ENCODE peak calls at places on chromosome 19, in five cellular contexts. Z, M, F, I and D are unnamed samples.

GRCh38 chr19:1932395-1932794 is 8.6 kb upstream of the CSNK1G2 start:
- DNase-seq in M (no peak), Z (no peak), F (no peak), I (no peak), D (no peak)

GRCh38 chr19:43784251-43784980 is 3.6 kb upstream of the KCNN4 start:
- DNase-seq in F (peak), M (peak), Z (peak), I (no peak), D (peak)

GRCh38 chr19:18173054-18173571 is 500 bp upstream of the IFI30 start:
- DNase-seq in I (no peak), F (no peak), Z (no peak), M (no peak), D (no peak)

GRCh38 chr19:47296036-47296435 is 13.6 kb upstream of the C5AR1 start:
- DNase-seq in I (peak), Z (no peak), F (peak), M (peak), D (peak)

GRCh38 chr19:55520691-55521292 is 16.1 kb downstream of the SBK2 start:
- DNase-seq in Z (no peak), I (no peak), M (no peak), F (no peak), D (no peak)

GRCh38 chr19:19120308-19121156 is 17.7 kb downstream of the TMEM161A start:
- DNase-seq in M (peak), I (peak), Z (no peak), F (no peak), D (peak)

GRCh38 chr19:17294051-17294891 is 9.0 kb downstream of the ABHD8 start:
- DNase-seq in F (no peak), I (no peak), Z (no peak), M (peak), D (no peak)

GRCh38 chr19:30344446-30345425 is 27.4 kb upstream of the ZNF536 start:
- DNase-seq in F (no peak), M (no peak), I (no peak), Z (no peak), D (no peak)

GRCh38 chr19:56333506-56333905 is 18.9 kb upstream of the ZSCAN5A start:
- DNase-seq in Z (peak), M (peak), F (no peak), I (no peak), D (peak)

GRCh38 chr19:14089662-14090508 is 666 bp downstream of the SAMD1 start:
- DNase-seq in F (no peak), Z (no peak), I (peak), M (peak), D (peak)

GRCh38 chr19:38173324-38174041 is 50.5 kb downstream of the DPF1 start:
- DNase-seq in M (no peak), Z (no peak), F (peak), I (no peak), D (no peak)

GRCh38 chr19:13705928-13706447 is 58.3 kb upstream of the MRI1 start:
- DNase-seq in I (no peak), F (no peak), M (no peak), Z (no peak), D (no peak)

GRCh38 chr19:18507727-18508440 is 14.0 kb downstream of the ELL start:
- DNase-seq in Z (no peak), F (no peak), I (peak), M (no peak), D (peak)

GRCh38 chr19:10699650-10700335 is 1.4 kb upstream of the QTRT1 start:
- DNase-seq in Z (no peak), M (peak), F (no peak), I (no peak), D (peak)

GRCh38 chr19:47227347-47228167 is 3.4 kb downstream of the BBC3 start:
- DNase-seq in F (peak), M (peak), I (peak), Z (peak), D (peak)

GRCh38 chr19:6076675-6077463 is 33.4 kb downstream of the RFX2 start:
- DNase-seq in I (no peak), Z (no peak), F (no peak), M (no peak), D (peak)

GRCh38 chr19:39483141-39483540 is 2.5 kb downstream of the TIMM50 start:
- DNase-seq in Z (no peak), M (no peak), F (no peak), I (no peak), D (no peak)

GRCh38 chr19:49881672-49882394 is 4.3 kb downstream of the TBC1D17 start:
- DNase-seq in F (no peak), I (no peak), Z (no peak), M (peak), D (no peak)

GRCh38 chr19:53960187-53960586 is 2.5 kb upstream of the CACNG8 start:
- DNase-seq in Z (no peak), M (no peak), I (no peak), F (no peak), D (no peak)

GRCh38 chr19:1063030-1063908 is 3.7 kb upstream of the ARHGAP45 start:
- DNase-seq in M (peak), I (no peak), F (no peak), Z (no peak), D (peak)

GRCh38 chr19:40612831-40613668 is 11.9 kb downstream of the LTBP4 start:
- DNase-seq in Z (no peak), M (peak), I (peak), F (no peak), D (peak)

GRCh38 chr19:47356900-47357299 is 7.8 kb downstream of the DHX34 start:
- DNase-seq in I (no peak), F (no peak), M (no peak), Z (no peak), D (no peak)

GRCh38 chr19:34881982-34882381 is 44.7 kb upstream of the ZNF30 start:
- DNase-seq in Z (peak), F (no peak), I (no peak), M (no peak), D (peak)

GRCh38 chr19:10805075-10805757 is 30.8 kb downstream of the TMED1 start:
- DNase-seq in I (no peak), Z (no peak), M (no peak), F (no peak), D (no peak)

GRCh38 chr19:34759218-34759917 is 13.6 kb downstream of the ZNF599 start:
- DNase-seq in Z (no peak), I (no peak), F (no peak), M (no peak), D (no peak)

GRCh38 chr19:28020631-28021315 is 1192.2 kb downstream of the UQCRFS1 start:
- DNase-seq in Z (no peak), M (peak), F (no peak), I (no peak), D (no peak)

DNA sequence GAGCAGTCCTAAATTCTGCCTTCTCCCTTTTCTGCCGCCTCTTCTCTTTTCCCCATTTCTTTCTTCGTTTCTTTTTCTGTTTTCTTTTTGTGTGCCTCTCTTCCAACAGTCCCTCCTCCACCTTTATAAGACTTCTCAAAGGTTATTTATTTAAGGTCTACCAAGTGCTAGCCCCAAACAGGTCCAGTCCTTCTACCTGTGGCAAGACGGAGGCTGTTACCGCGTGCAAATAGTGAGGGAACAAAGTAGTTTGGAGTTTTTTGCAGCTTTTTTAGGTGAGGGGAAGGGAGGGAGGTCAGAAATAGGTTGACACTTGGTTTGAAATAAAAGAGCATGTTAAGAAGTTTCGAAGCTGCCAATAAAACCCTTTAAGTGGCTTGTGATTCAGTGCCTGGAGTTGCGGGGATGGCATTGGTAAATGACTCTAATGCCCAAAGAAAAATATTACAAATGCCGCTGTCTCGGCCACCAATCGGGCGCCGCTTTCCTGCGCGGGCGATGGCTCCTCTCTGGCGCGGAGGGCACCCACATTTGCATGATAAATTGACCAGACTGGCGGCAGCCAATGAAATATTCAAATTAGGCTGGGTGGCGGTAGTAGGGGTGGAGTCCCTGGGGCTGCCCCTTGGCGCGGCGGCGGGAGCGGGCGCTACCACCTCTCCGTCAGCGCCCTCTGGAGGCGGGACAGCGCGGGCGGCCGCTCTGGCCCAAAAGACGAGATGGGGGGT is 7.5 kb upstream of the TSHZ3 start:
- DNase-seq in I (no peak), M (peak), Z (no peak), F (no peak), D (no peak)
- H3K4me3 ChIP-seq in I (no peak), M (peak), Z (no peak), F (no peak), D (no peak)

GRCh38 chr19:45440259-45440638 is 16.5 kb upstream of the ERCC1 start:
- DNase-seq in Z (no peak), F (no peak), I (no peak), M (no peak), D (no peak)
- H3K4me3 ChIP-seq in Z (peak), F (peak), I (peak), M (peak), D (peak)

DNA sequence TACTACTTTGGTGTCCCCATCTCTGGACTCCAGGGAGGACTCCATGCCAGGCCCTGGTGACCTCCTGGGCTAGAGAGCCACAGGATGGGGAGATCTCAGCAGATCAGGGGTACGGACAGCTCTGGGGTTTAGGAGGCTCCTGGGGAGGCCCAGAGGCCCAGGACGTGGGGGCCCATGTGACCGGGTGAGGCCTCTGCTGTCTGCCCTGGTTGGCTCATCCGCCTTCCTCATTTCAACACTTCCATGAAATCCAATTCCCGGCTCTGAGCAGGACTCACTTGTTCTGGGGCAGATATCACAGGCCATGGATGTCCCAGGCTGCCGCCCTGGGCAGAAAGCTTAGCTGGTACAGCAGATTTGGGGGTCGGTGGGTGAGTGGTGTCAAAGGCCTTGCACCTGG is 1.1 kb upstream of the PRAM1 start:
- DNase-seq in I (no peak), F (no peak), Z (no peak), M (no peak), D (no peak)
- H3K4me3 ChIP-seq in I (no peak), F (no peak), Z (no peak), M (no peak), D (no peak)

GRCh38 chr19:45766293-45766918 is 2.6 kb downstream of the SIX5 start:
- DNase-seq in I (peak), M (no peak), F (no peak), Z (no peak), D (no peak)
- H3K4me3 ChIP-seq in I (peak), M (no peak), F (peak), Z (peak), D (peak)

GRCh38 chr19:4497770-4498389 is 20.4 kb downstream of the PLIN4 start:
- DNase-seq in I (no peak), Z (no peak), M (no peak), F (no peak), D (no peak)
- H3K4me3 ChIP-seq in I (no peak), Z (no peak), M (no peak), F (no peak), D (no peak)

GRCh38 chr19:4044927-4045557 is 21.7 kb downstream of the ZBTB7A start:
- DNase-seq in M (peak), F (no peak), Z (no peak), I (no peak), D (no peak)

GRCh38 chr19:4042731-4043082 is 24.0 kb downstream of the ZBTB7A start:
- DNase-seq in F (no peak), I (no peak), M (no peak), Z (no peak), D (no peak)

GRCh38 chr19:4043966-4044365 is 22.7 kb downstream of the ZBTB7A start:
- DNase-seq in I (no peak), F (no peak), Z (no peak), M (no peak), D (no peak)

GRCh38 chr19:4042064-4042730 is 24.5 kb downstream of the ZBTB7A start:
- DNase-seq in I (no peak), F (no peak), M (no peak), Z (no peak), D (no peak)

GRCh38 chr19:4043410-4043809 is 23.3 kb downstream of the ZBTB7A start:
- DNase-seq in Z (no peak), F (no peak), M (no peak), I (no peak), D (no peak)
- H3K4me3 ChIP-seq in Z (no peak), F (no peak), M (no peak), I (no peak), D (no peak)

GRCh38 chr19:29098863-29099481 is 114.0 kb downstream of the UQCRFS1 start:
- DNase-seq in Z (peak), M (no peak), I (no peak), F (peak), D (peak)
- H3K4me3 ChIP-seq in Z (no peak), M (no peak), I (no peak), F (no peak), D (no peak)